ENCODE peak calls at places on chromosome 1, in seven cellular contexts. A is lower lobe of right lung, Z is body of pancreas, B is uterus, I is lung, X is endothelial cell, O is cardiac muscle cell. E is an unnamed sample.

GRCh38 chr1:29156543-29157268 is 25.0 kb downstream of the SRSF4 start:
- DNase-seq in A (no peak), Z (peak), B (no peak), I (no peak), X (no peak), O (peak), E (peak)

GRCh38 chr1:214547747-214548146 is 3.7 kb downstream of the PTPN14 start:
- DNase-seq in A (no peak), Z (no peak), B (no peak), I (no peak), X (no peak), O (no peak), E (no peak)

GRCh38 chr1:192530254-192530653 is 45.3 kb upstream of the RGS1 start:
- DNase-seq in A (no peak), Z (no peak), B (no peak), I (no peak), X (no peak), O (peak), E (no peak)

GRCh38 chr1:118185083-118185899 is at the start of gene SPAG17:
- DNase-seq in A (peak), Z (peak), B (peak), I (peak), X (peak), O (peak), E (no peak)

GRCh38 chr1:118788372-118788955 is 199.7 kb downstream of the TBX15 start:
- DNase-seq in A (no peak), Z (no peak), B (no peak), I (no peak), X (no peak), O (peak), E (no peak)

GRCh38 chr1:10860218-10860617 is 63.8 kb upstream of the CASZ1 start:
- DNase-seq in A (no peak), Z (no peak), B (no peak), I (no peak), X (no peak), O (no peak), E (no peak)

GRCh38 chr1:73901656-73902276 is 296.2 kb downstream of the LRRIQ3 start:
- DNase-seq in A (no peak), Z (no peak), B (no peak), I (no peak), X (no peak), O (no peak), E (no peak)

GRCh38 chr1:192512426-192513125 is 63.0 kb upstream of the RGS1 start:
- DNase-seq in A (no peak), Z (no peak), B (no peak), I (no peak), X (no peak), O (no peak), E (no peak)

GRCh38 chr1:204479387-204480136 is 15.0 kb downstream of the PIK3C2B start:
- DNase-seq in A (no peak), Z (peak), B (no peak), I (no peak), X (no peak), O (no peak), E (no peak)

GRCh38 chr1:225882008-225882698 is at the start of gene TMEM63A:
- DNase-seq in A (peak), Z (peak), B (peak), I (peak), X (peak), O (peak), E (peak)

GRCh38 chr1:88179943-88180342 is 504.1 kb upstream of the PKN2 start:
- DNase-seq in A (no peak), Z (no peak), B (no peak), I (no peak), X (no peak), O (no peak), E (no peak)

GRCh38 chr1:88175120-88175630 is 508.9 kb upstream of the PKN2 start:
- DNase-seq in A (no peak), Z (no peak), B (no peak), I (no peak), X (no peak), O (no peak), E (no peak)

GRCh38 chr1:88175631-88176226 is 508.3 kb upstream of the PKN2 start:
- DNase-seq in A (no peak), Z (peak), B (no peak), I (no peak), X (no peak), O (peak), E (no peak)

GRCh38 chr1:88180449-88181108 is 503.5 kb upstream of the PKN2 start:
- DNase-seq in A (peak), Z (peak), B (peak), I (peak), X (peak), O (peak), E (peak)
- TF ChIP-seq CTCF in A (peak), Z (peak), B (peak), I (peak), X (peak), O (peak), E (peak)

DNA sequence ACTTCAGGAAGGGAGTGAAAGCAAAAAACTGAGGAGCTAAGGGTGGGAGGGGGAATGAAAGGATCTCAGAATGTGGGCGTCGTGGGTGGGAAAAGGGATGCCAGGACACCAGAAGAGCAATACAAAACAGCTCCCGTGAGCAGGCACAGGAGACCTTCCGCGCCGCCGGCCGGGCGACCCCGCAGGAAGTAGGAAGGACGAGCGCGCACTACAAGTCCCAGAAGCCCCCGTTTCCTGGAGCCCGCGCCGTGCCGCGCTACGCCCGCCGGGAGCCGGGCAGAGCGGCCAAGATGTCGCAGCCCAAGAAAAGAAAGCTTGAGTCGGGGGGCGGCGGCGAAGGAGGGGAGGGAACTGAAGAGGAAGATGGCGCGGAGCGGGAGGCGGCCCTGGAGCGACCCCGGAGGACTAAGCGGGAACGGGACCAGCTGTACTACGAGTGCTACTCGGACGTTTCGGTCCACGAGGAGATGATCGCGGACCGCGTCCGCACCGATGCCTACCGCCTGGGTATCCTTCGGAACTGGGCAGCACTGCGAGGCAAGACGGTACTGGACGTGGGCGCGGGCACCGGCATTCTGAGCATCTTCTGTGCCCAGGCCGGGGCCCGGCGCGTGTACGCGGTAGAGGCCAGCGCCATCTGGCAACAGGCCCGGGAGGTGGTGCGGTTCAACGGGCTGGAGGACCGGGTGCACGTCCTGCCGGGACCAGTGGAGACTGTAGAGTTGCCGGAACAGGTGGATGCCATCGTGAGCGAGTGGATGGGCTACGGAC is at the start of gene PRMT6:
- DNase-seq in A (peak), Z (peak), B (peak), I (peak), X (peak), O (peak), E (peak)
- TF ChIP-seq CTCF in A (peak), Z (peak), B (peak), I (no peak), X (no peak), O (no peak), E (no peak)

GRCh38 chr1:46246548-46247432 is 773 bp upstream of the RAD54L start:
- DNase-seq in A (peak), Z (no peak), B (no peak), I (no peak), X (no peak), O (peak), E (peak)
- TF ChIP-seq CTCF in A (no peak), Z (no peak), B (no peak), I (no peak), X (no peak), O (no peak), E (no peak)

DNA sequence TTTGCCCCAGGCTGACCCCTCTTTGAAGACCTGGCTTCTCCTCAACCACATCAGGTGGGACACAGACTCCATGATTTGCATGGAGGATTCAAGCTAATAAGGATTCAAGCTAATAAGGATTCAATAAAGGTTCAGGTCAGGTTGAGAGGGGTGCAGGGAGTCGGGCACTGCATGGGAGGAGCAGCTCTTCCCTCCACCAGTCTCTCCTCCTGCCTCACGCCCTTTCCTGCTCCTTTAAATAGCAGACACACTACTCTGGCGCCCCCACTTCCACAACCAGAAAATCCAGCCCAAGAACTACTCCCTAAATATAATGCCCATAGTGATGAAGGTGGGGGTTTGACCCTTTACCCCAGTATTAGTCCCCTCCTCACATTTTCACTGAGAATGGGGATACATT is 7.1 kb downstream of the MEX3A start:
- DNase-seq in A (no peak), Z (no peak), B (no peak), I (no peak), X (no peak), O (no peak), E (no peak)
- TF ChIP-seq CTCF in A (no peak), Z (no peak), B (no peak), I (no peak), X (no peak), O (no peak), E (no peak)